ENCODE peak calls at places on chromosome 4, in ten cellular contexts. P, F, H, S, R, M, Q, O, A and T are unnamed samples. For H3K36me3 and H3K4me1, the result is how much of the 10 kb centered on the place peaks cover.

GRCh38 chr4:185054876-185055275 is 36.6 kb downstream of the HELT start:
- DNase-seq in A (no peak), P (no peak), R (no peak), F (no peak), O (no peak), Q (peak), S (no peak), H (no peak), M (no peak), T (no peak)

GRCh38 chr4:143035661-143036060 is 149.1 kb upstream of the USP38 start:
- DNase-seq in P (no peak), F (no peak), H (no peak), S (no peak), Q (no peak), A (no peak), R (no peak), O (no peak), M (no peak), T (no peak)

GRCh38 chr4:95499176-95499760 is 49.5 kb downstream of the UNC5C start:
- DNase-seq in S (no peak), H (no peak), A (no peak), P (no peak), R (no peak), M (no peak), Q (no peak), O (no peak), F (no peak), T (no peak)

GRCh38 chr4:151681085-151681484 is 79.7 kb downstream of the GATB start:
- DNase-seq in O (no peak), S (no peak), A (no peak), M (no peak), P (no peak), F (no peak), Q (no peak), H (no peak), R (no peak), T (no peak)

GRCh38 chr4:53706422-53707032 is 115.2 kb upstream of the LNX1 start:
- DNase-seq in M (no peak), P (no peak), R (peak), A (no peak), Q (peak), S (no peak), F (no peak), O (peak), H (peak), T (no peak)

GRCh38 chr4:140237616-140238352 is 83.8 kb upstream of the MAML3 start:
- DNase-seq in H (peak), M (no peak), A (peak), R (peak), O (peak), F (no peak), S (peak), Q (peak), P (peak), T (no peak)

GRCh38 chr4:15493411-15493810 is 23.7 kb downstream of the CC2D2A start:
- DNase-seq in A (no peak), M (no peak), S (no peak), F (no peak), P (no peak), O (no peak), Q (no peak), R (no peak), H (no peak), T (no peak)

GRCh38 chr4:79206660-79207059 is 119.2 kb downstream of the NAA11 start:
- DNase-seq in M (no peak), Q (no peak), P (no peak), S (no peak), A (no peak), O (no peak), R (no peak), F (no peak), H (no peak), T (no peak)

GRCh38 chr4:61462451-61463326 is 262.6 kb downstream of the ADGRL3 start:
- DNase-seq in M (no peak), P (no peak), H (no peak), S (no peak), O (no peak), A (no peak), R (no peak), Q (no peak), F (no peak), T (no peak)

GRCh38 chr4:152997235-152997735 is 61.2 kb downstream of the FHDC1 start:
- DNase-seq in R (no peak), F (no peak), H (no peak), P (no peak), Q (no peak), O (no peak), S (no peak), M (no peak), A (no peak), T (no peak)

GRCh38 chr4:185671496-185671895 is 136.2 kb upstream of the PDLIM3 start:
- DNase-seq in R (no peak), P (no peak), S (no peak), H (no peak), O (no peak), F (no peak), Q (no peak), A (no peak), M (no peak), T (no peak)

GRCh38 chr4:32633421-32633820 is 1913.3 kb downstream of the PCDH7 start:
- DNase-seq in R (no peak), M (no peak), P (no peak), A (no peak), S (no peak), Q (no peak), H (no peak), F (no peak), O (no peak), T (no peak)

GRCh38 chr4:23458061-23458460 is 431.8 kb downstream of the PPARGC1A start:
- DNase-seq in A (no peak), F (no peak), R (no peak), O (peak), M (no peak), S (no peak), H (no peak), P (no peak), Q (no peak), T (no peak)

GRCh38 chr4:24890561-24890960 is 22.3 kb downstream of the CCDC149 start:
- DNase-seq in S (no peak), M (no peak), H (no peak), A (no peak), F (no peak), R (no peak), P (no peak), Q (no peak), O (no peak), T (no peak)

GRCh38 chr4:169397762-169398161 is 127.0 kb upstream of the SH3RF1 start:
- DNase-seq in Q (no peak), O (no peak), M (no peak), S (no peak), P (no peak), F (no peak), A (no peak), H (no peak), R (no peak), T (no peak)

GRCh38 chr4:77418333-77418732 is 187.3 kb upstream of the CXCL13 start:
- DNase-seq in F (peak), S (peak), Q (no peak), M (no peak), O (peak), R (peak), H (peak), P (no peak), A (no peak), T (no peak)

GRCh38 chr4:143721317-143721716 is 20.8 kb upstream of the FREM3 start:
- DNase-seq in H (no peak), M (no peak), F (no peak), R (no peak), Q (no peak), O (no peak), S (no peak), P (no peak), A (no peak), T (no peak)

GRCh38 chr4:173057442-173057841 is 111.2 kb upstream of the GALNT7 start:
- DNase-seq in A (no peak), S (no peak), R (no peak), H (no peak), Q (no peak), M (no peak), F (no peak), P (no peak), O (no peak), T (no peak)

GRCh38 chr4:5988086-5988845 is 30.0 kb downstream of the C4orf50 start:
- DNase-seq in O (no peak), R (peak), A (peak), F (no peak), P (peak), Q (no peak), H (no peak), M (no peak), S (peak), T (no peak)

GRCh38 chr4:80197132-80197573 is at the start of gene PRDM8:
- DNase-seq in P (no peak), A (no peak), M (no peak), S (no peak), Q (peak), R (peak), F (no peak), O (no peak), H (peak), T (peak)

GRCh38 chr4:118825799-118826198 is 10.1 kb downstream of the SEC24D start:
- DNase-seq in Q (no peak), A (no peak), M (no peak), O (no peak), S (no peak), R (no peak), P (no peak), H (no peak), F (no peak), T (no peak)

GRCh38 chr4:118834070-118834469 is 1.9 kb downstream of the SEC24D start:
- DNase-seq in R (no peak), M (no peak), H (peak), P (no peak), A (no peak), F (no peak), Q (no peak), S (no peak), O (no peak), T (no peak)

GRCh38 chr4:118826723-118827444 is 9.0 kb downstream of the SEC24D start:
- DNase-seq in A (no peak), P (no peak), O (no peak), R (no peak), S (peak), H (no peak), Q (no peak), M (no peak), F (no peak), T (no peak)

GRCh38 chr4:118833192-118833820 is 2.6 kb downstream of the SEC24D start:
- DNase-seq in F (no peak), R (no peak), A (no peak), H (no peak), Q (no peak), O (no peak), M (no peak), P (no peak), S (no peak), T (no peak)

DNA sequence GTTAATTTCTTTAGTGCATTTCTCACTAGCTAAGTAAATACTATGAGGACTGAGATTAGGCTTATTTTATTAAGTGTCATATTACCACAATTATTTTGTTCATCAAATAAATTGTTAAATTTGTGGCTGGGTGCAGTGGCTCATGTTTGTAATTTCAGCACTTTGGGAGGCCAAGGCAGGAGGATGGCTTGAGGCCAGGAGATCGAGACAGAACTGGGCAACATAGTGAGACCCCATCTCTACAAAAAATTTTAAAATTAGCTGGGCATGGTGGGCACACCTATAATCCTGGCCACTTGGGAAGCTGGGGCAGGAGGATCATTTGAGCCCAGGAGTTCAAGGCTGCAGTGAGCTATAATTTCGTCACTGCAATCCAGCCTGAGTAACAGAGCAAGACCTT is 6.8 kb downstream of the SEC24D start:
- DNase-seq in O (no peak), P (no peak), S (no peak), R (no peak), F (no peak), H (no peak), A (no peak), Q (no peak), M (no peak), T (no peak)
- H3K36me3 ChIP-seq in O (under half), P (under half), S (under half), R (half or more), F (half or more), H (half or more), A (under half), Q (under half), M (under half), T (under half)

GRCh38 chr4:74202062-74202586 is 44.2 kb downstream of the MTHFD2L start:
- DNase-seq in O (no peak), M (no peak), P (no peak), A (no peak), Q (no peak), R (no peak), S (no peak), H (no peak), F (no peak), T (no peak)

GRCh38 chr4:74205046-74205445 is 47.1 kb downstream of the MTHFD2L start:
- DNase-seq in R (no peak), H (no peak), F (no peak), S (no peak), O (no peak), P (no peak), M (no peak), A (no peak), Q (no peak), T (no peak)

GRCh38 chr4:74206088-74206826 is 48.3 kb downstream of the MTHFD2L start:
- DNase-seq in H (no peak), M (no peak), Q (no peak), P (no peak), R (no peak), A (no peak), O (no peak), S (no peak), F (no peak), T (no peak)

GRCh38 chr4:74205559-74205958 is 47.6 kb downstream of the MTHFD2L start:
- DNase-seq in M (no peak), Q (no peak), P (no peak), O (no peak), A (no peak), S (no peak), F (no peak), H (no peak), R (no peak), T (no peak)

GRCh38 chr4:74203467-74203866 is 45.5 kb downstream of the MTHFD2L start:
- DNase-seq in A (no peak), S (no peak), Q (no peak), M (no peak), R (no peak), H (no peak), P (no peak), F (no peak), O (no peak), T (no peak)
- H3K4me1 ChIP-seq in A (under half), S (under half), Q (under half), M (under half), R (under half), H (under half), P (under half), F (under half), O (under half), T (under half)

DNA sequence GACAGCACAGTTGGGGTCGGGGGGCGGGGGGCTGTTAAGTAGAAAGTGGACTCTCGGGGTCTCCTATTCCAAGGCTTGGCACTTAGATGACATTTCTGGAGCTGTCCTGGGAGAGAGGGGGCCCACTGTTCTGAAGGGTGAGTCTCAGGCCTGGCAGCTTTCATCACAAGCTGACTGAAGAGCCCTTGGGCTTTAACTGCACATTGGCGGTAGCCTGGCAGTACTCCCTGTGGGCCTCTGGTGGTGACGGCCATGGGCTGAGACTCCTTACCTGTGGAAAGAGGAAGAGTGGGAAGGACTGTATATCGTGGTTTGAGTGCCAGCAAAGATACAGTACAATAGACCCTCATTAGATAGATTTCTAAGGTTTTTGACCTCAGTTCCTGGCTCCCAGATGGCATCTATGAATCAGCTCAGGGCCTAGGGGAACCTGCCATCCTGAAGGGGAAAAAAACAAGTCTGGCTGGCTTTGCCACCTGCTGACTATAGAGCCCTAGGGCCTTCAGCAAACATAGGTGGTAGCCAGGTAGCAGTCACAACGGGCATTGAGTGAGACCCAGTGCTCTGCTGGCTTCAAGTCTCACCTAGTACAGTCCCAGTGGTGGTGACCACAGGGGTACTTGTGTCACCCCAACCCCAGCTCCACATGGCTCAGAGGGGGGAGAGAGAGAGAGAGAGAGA is 87.9 kb downstream of the ANKRD17 start:
- DNase-seq in R (no peak), Q (no peak), P (no peak), O (no peak), A (no peak), H (no peak), F (peak), S (no peak), M (no peak), T (no peak)
- H3K36me3 ChIP-seq in R (half or more), Q (under half), P (half or more), O (half or more), A (half or more), H (half or more), F (half or more), S (under half), M (under half), T (under half)

GRCh38 chr4:40204507-40205258 is 7.9 kb downstream of the RHOH start:
- DNase-seq in H (no peak), O (peak), R (no peak), F (no peak), S (no peak), M (no peak), A (no peak), P (no peak), Q (no peak), T (no peak)
- H3K4me1 ChIP-seq in H (under half), O (half or more), R (under half), F (half or more), S (under half), M (under half), A (under half), P (under half), Q (under half), T (half or more)

GRCh38 chr4:119266153-119266552 is 53.6 kb downstream of the USP53 start:
- DNase-seq in M (no peak), A (no peak), P (no peak), Q (no peak), R (no peak), H (no peak), F (no peak), S (no peak), O (no peak), T (no peak)

GRCh38 chr4:119260528-119260927 is 48.0 kb downstream of the USP53 start:
- DNase-seq in S (no peak), A (no peak), F (no peak), Q (no peak), O (no peak), P (no peak), M (no peak), R (no peak), H (no peak), T (no peak)

GRCh38 chr4:119264743-119265142 is 52.2 kb downstream of the USP53 start:
- DNase-seq in Q (no peak), F (no peak), M (no peak), A (no peak), S (no peak), H (no peak), P (no peak), O (no peak), R (no peak), T (no peak)

GRCh38 chr4:119261986-119262385 is 49.5 kb downstream of the USP53 start:
- DNase-seq in P (no peak), F (no peak), M (no peak), S (no peak), A (no peak), O (no peak), R (no peak), H (no peak), Q (no peak), T (no peak)
- H3K36me3 ChIP-seq in P (half or more), F (under half), M (under half), S (under half), A (half or more), O (under half), R (half or more), H (under half), Q (under half), T (under half)

DNA sequence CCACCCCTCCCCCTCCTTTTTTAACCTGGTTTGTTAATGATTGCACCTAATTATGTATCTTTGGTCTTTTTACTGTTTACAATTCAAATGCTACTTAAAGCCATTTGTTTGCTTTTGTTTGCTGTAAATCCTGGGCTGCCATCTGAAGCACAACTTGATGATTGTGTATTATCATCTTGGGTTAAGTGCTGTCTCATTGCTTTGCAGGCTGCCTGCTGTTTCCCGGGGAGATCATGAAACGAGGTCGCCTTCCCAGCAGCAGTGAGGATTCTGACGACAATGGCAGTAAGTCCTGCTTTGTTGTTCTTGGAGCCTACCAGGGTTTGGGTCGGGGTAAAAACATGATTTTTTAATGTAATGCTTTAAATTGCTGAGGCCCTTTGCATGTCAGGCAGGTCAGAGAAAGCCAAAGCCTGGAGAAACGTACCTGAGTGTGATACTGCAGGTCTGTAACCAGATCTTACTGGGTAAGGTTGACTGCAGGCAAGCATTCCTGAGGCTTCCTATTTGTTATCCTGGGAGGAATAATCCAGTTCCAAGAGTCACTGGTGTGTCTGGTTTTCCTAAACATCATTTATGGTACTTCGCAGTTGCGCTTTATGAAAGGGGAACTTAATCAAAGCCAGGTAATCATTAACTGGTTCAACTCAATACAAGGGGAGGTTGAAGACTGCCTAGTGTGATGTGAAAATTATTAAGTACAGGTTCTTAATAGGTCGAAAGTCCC is 22.2 kb downstream of the JADE1 start:
- DNase-seq in A (no peak), P (no peak), O (no peak), Q (peak), R (peak), M (no peak), H (peak), F (no peak), S (no peak), T (no peak)
- H3K4me1 ChIP-seq in A (under half), P (under half), O (half or more), Q (under half), R (under half), M (half or more), H (under half), F (under half), S (under half), T (under half)